ENCODE peak calls at places on chromosomes 16 and 17, in six cellular contexts. G is skeletal muscle cell, U is transverse colon, M is fibroblast of mammary gland, E is AG04450, I is heart right ventricle. J is an unnamed sample.

GRCh38 chr16:51225902-51226301 is 74.8 kb upstream of the SALL1 start:
- DNase-seq in M (no peak), U (no peak), G (no peak), I (no peak), E (no peak), J (no peak)

GRCh38 chr17:5035356-5035755 is at the start of gene SLC52A1:
- DNase-seq in E (no peak), I (no peak), G (no peak), U (peak; percentile 48), M (no peak), J (no peak)

GRCh38 chr17:78490156-78490555 is 87.0 kb downstream of the DNAH17 start:
- DNase-seq in E (no peak), G (no peak), I (no peak), M (no peak), U (no peak), J (no peak)

GRCh38 chr17:18187226-18187625 is 3.6 kb downstream of the ALKBH5 start:
- DNase-seq in M (peak; percentile 35), E (no peak), G (no peak), I (no peak), U (no peak), J (peak; percentile 3)

GRCh38 chr16:85947511-85948509 is 48.8 kb downstream of the IRF8 start:
- DNase-seq in E (no peak), U (peak; percentile 23), G (no peak), I (no peak), M (no peak), J (no peak)

GRCh38 chr17:46949291-46950174 is 26.6 kb downstream of the GOSR2 start:
- DNase-seq in M (peak; percentile 28), I (no peak), U (no peak), G (no peak), E (no peak), J (no peak)

GRCh38 chr16:88973415-88974050 is 3.5 kb downstream of the CBFA2T3 start:
- DNase-seq in G (no peak), I (no peak), M (no peak), E (no peak), U (no peak), J (no peak)

GRCh38 chr17:8320990-8321389 is 10.9 kb downstream of the ARHGEF15 start:
- DNase-seq in E (no peak), M (no peak), U (no peak), G (no peak), I (no peak), J (peak; percentile 10)

GRCh38 chr17:59642535-59642934 is 22.8 kb downstream of the CLTC start:
- DNase-seq in I (no peak), M (no peak), E (no peak), G (no peak), U (no peak), J (no peak)

GRCh38 chr16:75695708-75696107 is 5.6 kb downstream of the DUXB start:
- DNase-seq in E (no peak), U (no peak), I (no peak), M (peak; percentile 26), G (no peak), J (no peak)

GRCh38 chr16:4386951-4387565 is 15.4 kb downstream of the VASN start:
- DNase-seq in M (peak; percentile 70), G (no peak), U (no peak), E (no peak), I (no peak), J (peak; percentile 78)

GRCh38 chr17:52233176-52233575 is 74.7 kb upstream of the CA10 start:
- DNase-seq in I (no peak), M (no peak), E (no peak), U (no peak), G (no peak), J (no peak)

GRCh38 chr17:41910701-41911391 is 7.9 kb downstream of the ACLY start:
- DNase-seq in M (peak; percentile 99), G (peak; percentile 94), E (peak; percentile 86), I (no peak), U (no peak), J (peak; percentile 90)

GRCh38 chr17:63498621-63499195 is 21.8 kb downstream of the ACE start:
- DNase-seq in M (peak; percentile 30), I (no peak), E (peak; percentile 87), G (no peak), U (no peak), J (peak; percentile 46)

GRCh38 chr16:85653226-85653917 is 35.4 kb downstream of the GINS2 start:
- DNase-seq in G (no peak), U (no peak), M (no peak), E (no peak), I (no peak), J (peak; percentile 13)

GRCh38 chr17:75635610-75636202 is 2.5 kb downstream of the SMIM5 start:
- DNase-seq in I (peak; percentile 60), U (peak; percentile 77), E (no peak), M (no peak), G (no peak), J (no peak)

GRCh38 chr17:75634754-75635609 is 1.7 kb downstream of the SMIM5 start:
- DNase-seq in I (no peak), U (no peak), G (no peak), M (no peak), E (no peak), J (no peak)

GRCh38 chr17:75632863-75633483 is at the start of gene SMIM5:
- DNase-seq in G (peak; percentile 60), U (peak; percentile 90), E (peak; percentile 62), M (peak; percentile 86), I (peak; percentile 86), J (peak; percentile 90)

GRCh38 chr17:75633484-75634375 is 496 bp downstream of the SMIM5 start:
- DNase-seq in G (peak; percentile 61), M (peak; percentile 87), U (peak; percentile 92), E (peak; percentile 66), I (peak; percentile 94), J (peak; percentile 92)

DNA sequence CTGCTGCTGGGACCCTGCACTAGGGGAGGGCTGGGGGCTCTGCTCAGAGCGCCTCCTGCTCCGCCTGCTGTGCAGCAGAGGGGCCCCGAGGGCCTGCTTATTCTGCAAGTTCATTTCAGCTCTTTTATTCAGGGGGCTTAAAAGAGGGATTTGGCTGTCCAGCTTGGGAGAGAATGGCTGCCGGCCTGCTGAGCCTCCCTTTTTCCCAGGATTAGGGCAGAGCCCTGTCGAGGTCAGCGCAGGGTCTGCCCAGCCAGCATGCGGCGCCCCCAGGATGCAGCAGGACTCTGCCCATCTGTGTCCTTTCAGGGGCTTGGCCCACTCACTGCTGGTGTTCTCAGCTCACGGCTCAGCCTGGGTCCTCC is 1.1 kb downstream of the SMIM5 start:
- DNase-seq in M (no peak), U (no peak), G (no peak), I (no peak), E (no peak), J (no peak)
- H3K4me3 ChIP-seq in M (no peak overlapping the region), U (peak overlapping the region; percentile 1), G (no peak overlapping the region), I (peak overlapping the region; percentile 13), E (no peak overlapping the region), J (no peak overlapping the region)

GRCh38 chr16:52547834-52548215 is 882 bp upstream of the TOX3 start:
- DNase-seq in G (no peak), U (no peak), E (no peak), M (no peak), I (no peak), J (no peak)

GRCh38 chr16:52547001-52547833 is at the start of gene TOX3:
- DNase-seq in E (no peak), G (no peak), I (no peak), U (peak; percentile 74), M (no peak), J (no peak)

GRCh38 chr16:52546291-52546941 is 527 bp downstream of the TOX3 start:
- DNase-seq in U (no peak), M (no peak), E (no peak), I (no peak), G (no peak), J (no peak)

GRCh38 chr16:52548261-52549010 is 1.5 kb upstream of the TOX3 start:
- DNase-seq in M (no peak), E (no peak), U (no peak), G (no peak), I (no peak), J (no peak)

GRCh38 chr16:52549011-52549692 is 2.2 kb upstream of the TOX3 start:
- DNase-seq in U (no peak), G (no peak), M (peak; percentile 0), I (no peak), E (no peak), J (peak; percentile 2)
- H3K4me3 ChIP-seq in U (no peak overlapping the region), G (no peak overlapping the region), M (no peak overlapping the region), I (no peak overlapping the region), E (no peak overlapping the region), J (no peak overlapping the region)

DNA sequence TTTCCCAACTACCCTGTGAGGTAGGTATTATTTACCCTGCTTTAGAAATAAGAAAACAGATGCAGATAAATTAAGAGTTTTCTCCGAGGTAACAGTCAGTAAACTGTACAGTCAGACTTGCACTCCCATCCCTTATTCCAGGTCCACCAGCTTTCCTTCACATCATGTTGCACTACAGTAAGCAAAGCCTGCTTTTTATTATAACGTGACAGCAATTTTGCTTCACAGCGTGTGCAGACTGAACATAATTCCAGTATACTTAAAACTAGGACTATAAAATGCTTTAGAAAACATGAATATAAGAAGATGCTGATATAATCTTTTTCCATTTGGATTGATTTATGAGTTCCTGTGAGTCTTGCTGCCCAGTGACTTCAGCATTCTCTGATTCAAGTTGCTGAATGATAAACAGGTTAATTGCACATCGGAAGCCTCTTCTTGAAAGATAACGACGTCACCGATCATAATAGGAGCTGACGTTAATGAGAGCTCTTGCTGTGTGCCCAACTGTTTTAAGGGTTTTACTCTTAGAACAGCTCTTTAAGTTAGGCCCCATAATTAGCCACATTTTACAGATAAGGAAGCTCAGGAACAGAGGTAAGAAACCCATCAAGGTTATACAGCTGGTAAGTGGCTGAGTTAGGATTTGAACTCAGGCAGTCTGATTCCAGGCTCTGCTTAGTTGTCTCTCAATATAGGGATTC is 1.4 kb downstream of the LIG3 start:
- DNase-seq in G (no peak), I (no peak), E (no peak), U (no peak), M (peak; percentile 68), J (peak; percentile 26)
- H3K4me3 ChIP-seq in G (peak overlapping the region; percentile 79), I (peak overlapping the region; percentile 96), E (peak overlapping the region; percentile 72), U (peak overlapping the region; percentile 97), M (peak overlapping the region; percentile 71), J (peak overlapping the region; percentile 72)

DNA sequence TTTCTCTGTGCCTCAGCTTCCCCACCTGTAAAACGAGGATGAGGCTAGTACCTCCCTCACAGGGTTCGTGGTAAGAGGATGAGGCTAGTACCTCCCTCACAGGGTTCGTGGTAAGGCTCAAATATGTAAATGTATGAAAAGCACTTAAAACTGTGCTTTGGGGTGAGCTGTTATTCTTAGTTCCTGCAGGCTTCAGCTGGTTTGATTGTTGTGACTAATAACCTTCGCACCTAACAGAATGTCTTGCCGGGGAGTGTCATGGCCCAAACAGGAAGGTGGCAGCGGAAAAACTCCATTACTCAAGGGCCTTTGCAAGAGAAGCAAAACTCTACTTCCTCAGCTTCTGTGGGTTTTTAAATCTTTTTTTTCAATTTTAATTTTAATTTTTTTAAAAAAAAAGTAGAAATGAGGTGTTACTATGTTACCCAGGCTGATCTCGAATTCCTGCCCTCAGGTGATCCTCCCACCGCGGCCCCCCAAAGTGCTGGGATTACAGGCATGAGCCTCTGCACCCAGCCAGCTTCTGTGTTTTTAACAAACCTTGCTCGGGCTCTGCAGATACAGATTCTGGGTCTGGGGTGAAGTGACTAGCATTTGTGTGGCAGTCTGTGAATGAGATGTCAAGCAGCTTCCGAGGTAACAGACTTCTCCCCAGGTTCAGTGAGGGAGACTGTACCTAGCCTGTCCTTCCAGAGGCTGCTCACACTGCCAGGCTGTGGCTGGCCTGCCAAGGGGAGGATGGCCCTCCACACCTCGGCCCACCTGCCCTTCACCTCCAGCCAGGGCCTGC is 103.0 kb downstream of the RAB11FIP4 start:
- DNase-seq in U (peak; percentile 61), M (no peak), I (no peak), E (no peak), G (no peak), J (no peak)
- H3K4me3 ChIP-seq in U (no peak overlapping the region), M (no peak overlapping the region), I (no peak overlapping the region), E (no peak overlapping the region), G (no peak overlapping the region), J (no peak overlapping the region)